ENCODE peak calls at places on chromosomes 7 and 10, in five cellular contexts. T, R, I, O and L are unnamed samples.

GRCh38 chr7:26681819-26682418 is 182.5 kb downstream of the SKAP2 start:
- DNase-seq in T (peak), R (no peak), I (peak), O (peak), L (no peak)

GRCh38 chr10:43045631-43046287 is 31.1 kb upstream of the RET start:
- DNase-seq in T (peak), R (no peak), I (no peak), O (no peak), L (no peak)

GRCh38 chr7:141053626-141054025 is 20.2 kb upstream of the TMEM178B start:
- DNase-seq in T (no peak), R (no peak), I (no peak), O (no peak), L (no peak)

GRCh38 chr7:90775383-90775965 is 179.4 kb downstream of the CDK14 start:
- DNase-seq in T (no peak), R (no peak), I (no peak), O (no peak), L (no peak)

GRCh38 chr7:371779-372545 is 82.0 kb downstream of the FOXL3 start:
- DNase-seq in T (no peak), R (peak), I (no peak), O (no peak), L (no peak)

GRCh38 chr10:115921795-115922194 is 351.2 kb downstream of the GFRA1 start:
- DNase-seq in T (no peak), R (no peak), I (peak), O (no peak), L (no peak)

GRCh38 chr10:104076743-104077160 is 8.9 kb downstream of the COL17A1 start:
- DNase-seq in T (no peak), R (no peak), I (peak), O (no peak), L (peak)

GRCh38 chr7:55307123-55307916 is 57.8 kb upstream of the LANCL2 start:
- DNase-seq in T (no peak), R (no peak), I (peak), O (no peak), L (no peak)

GRCh38 chr7:122887198-122887597 is 938 bp upstream of the CADPS2 start:
- DNase-seq in T (peak), R (no peak), I (peak), O (peak), L (peak)

GRCh38 chr10:73923935-73924598 is 13.1 kb downstream of the PLAU start:
- DNase-seq in T (no peak), R (no peak), I (no peak), O (no peak), L (no peak)

GRCh38 chr7:90843467-90843866 is 247.3 kb downstream of the CDK14 start:
- DNase-seq in T (no peak), R (no peak), I (no peak), O (no peak), L (no peak)

GRCh38 chr7:126570845-126571244 is 681.9 kb downstream of the GRM8 start:
- DNase-seq in T (no peak), R (no peak), I (no peak), O (no peak), L (no peak)

GRCh38 chr7:41891967-41892755 is 189.3 kb upstream of the INHBA start:
- DNase-seq in T (peak), R (peak), I (no peak), O (no peak), L (no peak)

GRCh38 chr10:22271786-22272185 is 44.4 kb upstream of the COMMD3 start:
- DNase-seq in T (no peak), R (no peak), I (no peak), O (no peak), L (no peak)

GRCh38 chr10:73926152-73926764 is 15.3 kb downstream of the PLAU start:
- DNase-seq in T (no peak), R (no peak), I (no peak), O (no peak), L (no peak)

GRCh38 chr10:7412482-7413251 is 1.8 kb upstream of the SFMBT2 start:
- DNase-seq in T (peak), R (peak), I (no peak), O (no peak), L (peak)

GRCh38 chr7:29194594-29195417 is at the start of gene CHN2:
- DNase-seq in T (peak), R (peak), I (no peak), O (peak), L (peak)

GRCh38 chr10:72044417-72045041 is 43.8 kb downstream of the SPOCK2 start:
- DNase-seq in T (peak), R (no peak), I (peak), O (no peak), L (no peak)

GRCh38 chr7:70660154-70660818 is 471.7 kb upstream of the GALNT17 start:
- DNase-seq in T (no peak), R (no peak), I (no peak), O (no peak), L (no peak)

DNA sequence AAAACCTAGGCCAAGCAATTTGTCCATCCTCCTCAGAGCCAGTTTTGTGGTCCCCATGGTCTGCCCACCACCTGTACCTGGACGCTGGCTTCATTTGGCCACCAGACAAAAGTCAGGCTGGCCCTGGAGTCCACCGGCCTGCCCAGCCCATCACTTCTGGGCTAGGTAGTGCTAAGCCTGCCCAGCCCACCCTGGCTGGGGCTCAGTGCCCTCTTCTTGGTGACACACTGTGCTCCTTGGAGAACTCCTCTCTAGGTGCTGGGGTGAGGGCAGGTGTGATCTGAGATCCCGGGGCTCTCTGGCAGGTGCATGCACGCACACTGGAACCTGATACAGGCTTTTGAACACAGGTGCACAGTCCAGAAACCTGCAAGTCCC is 1.1 kb downstream of the AIFM2 start:
- DNase-seq in T (no peak), R (no peak), I (no peak), O (no peak), L (no peak)
- H3K9ac ChIP-seq in T (no peak), R (no peak), I (no peak), O (peak), L (peak)

GRCh38 chr10:45673074-45673628 is 579 bp upstream of the ZFAND4 start:
- DNase-seq in T (no peak), R (no peak), I (no peak), O (no peak), L (peak)

GRCh38 chr10:45675388-45675787 is 2.8 kb upstream of the ZFAND4 start:
- DNase-seq in T (no peak), R (no peak), I (no peak), O (no peak), L (no peak)

DNA sequence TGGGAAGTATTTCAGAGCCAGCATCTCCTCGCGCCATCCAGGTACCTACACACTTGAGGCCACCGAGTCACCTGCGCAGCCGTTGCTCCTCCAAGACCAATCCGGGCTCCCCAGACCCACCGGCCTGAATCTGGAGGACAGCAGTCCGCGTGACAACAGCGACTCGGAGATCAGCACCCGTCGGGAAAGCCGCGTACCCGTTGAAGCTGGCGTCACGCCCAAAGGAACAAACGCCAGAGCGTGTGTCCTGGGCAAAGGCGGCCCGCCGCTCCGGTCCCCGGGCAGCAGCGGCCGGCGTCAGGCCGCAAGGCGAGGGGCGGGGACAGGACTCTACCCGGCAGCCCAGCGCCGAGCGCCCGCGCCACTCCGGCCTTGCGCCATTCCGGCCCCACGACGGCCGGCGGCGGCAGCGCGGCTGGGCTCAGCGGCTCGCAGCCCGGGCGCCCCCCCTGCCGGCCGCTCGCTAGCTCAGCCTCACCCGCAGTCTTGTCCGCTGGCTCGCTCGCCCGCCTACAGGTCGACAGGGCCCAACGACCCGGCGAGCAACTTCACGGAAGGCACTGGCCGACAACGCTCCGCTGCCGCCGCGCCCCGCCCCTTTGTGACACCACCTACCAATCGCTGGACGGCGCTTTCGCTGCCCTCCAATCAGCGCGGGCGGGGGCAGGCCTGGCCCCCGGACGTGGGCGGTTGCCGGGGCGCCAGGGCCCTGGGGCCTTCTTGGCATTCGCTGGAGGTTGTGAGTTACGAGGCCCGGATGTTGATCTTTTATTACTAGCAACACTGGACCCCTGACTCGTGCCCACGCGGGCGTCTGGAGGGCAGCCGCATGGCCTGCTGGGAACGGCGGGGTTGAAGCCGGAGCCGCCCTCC is at the start of gene ZFAND4:
- DNase-seq in T (peak), R (peak), I (peak), O (peak), L (peak)
- TF ChIP-seq CTCF in T (peak), R (peak), I (peak), O (peak), L (peak)

GRCh38 chr7:143012409-143012808 is 14.5 kb downstream of the OR9A2 start:
- DNase-seq in T (no peak), R (no peak), I (no peak), O (no peak), L (no peak)
- H3K9ac ChIP-seq in T (no peak), R (no peak), I (no peak), O (no peak), L (no peak)

GRCh38 chr10:129615381-129615780 is 148.3 kb downstream of the MGMT start:
- DNase-seq in T (no peak), R (no peak), I (no peak), O (no peak), L (no peak)

GRCh38 chr10:129613377-129613980 is 146.4 kb downstream of the MGMT start:
- DNase-seq in T (no peak), R (no peak), I (no peak), O (no peak), L (no peak)

GRCh38 chr10:129617768-129618167 is 150.7 kb downstream of the MGMT start:
- DNase-seq in T (no peak), R (no peak), I (no peak), O (no peak), L (no peak)

GRCh38 chr10:129614341-129614740 is 147.3 kb downstream of the MGMT start:
- DNase-seq in T (no peak), R (no peak), I (no peak), O (no peak), L (no peak)

DNA sequence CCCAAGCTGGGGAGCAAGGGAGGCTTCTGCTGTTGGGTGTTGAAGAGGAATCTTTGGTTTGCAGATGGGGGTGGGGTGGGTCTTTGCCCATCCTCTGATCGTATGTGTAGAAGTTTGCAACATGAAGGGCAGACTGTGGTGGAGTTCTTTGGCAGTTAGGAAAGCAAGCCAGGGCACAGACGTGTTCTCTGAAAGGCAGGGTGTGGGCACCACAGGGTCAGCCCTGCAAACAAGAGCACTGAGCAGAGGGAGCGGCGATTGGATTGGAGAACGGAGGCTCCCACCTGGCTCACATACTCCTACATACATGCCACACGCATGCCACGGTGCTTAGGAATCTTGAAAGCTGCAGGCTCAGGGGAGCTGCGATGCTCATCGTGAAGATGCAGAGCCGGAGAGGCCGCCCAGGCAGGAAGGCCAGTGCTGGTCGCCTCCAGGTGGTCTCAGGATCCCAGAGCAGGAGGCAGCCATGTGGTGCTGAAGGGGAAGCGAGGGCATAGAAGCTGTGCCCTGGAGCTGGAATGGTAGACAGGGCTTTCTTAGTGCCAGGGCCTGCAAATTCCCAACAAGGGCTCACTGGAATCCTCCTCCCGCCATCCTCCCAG is 149.0 kb downstream of the MGMT start:
- DNase-seq in T (no peak), R (no peak), I (no peak), O (no peak), L (no peak)
- TF ChIP-seq CTCF in T (no peak), R (no peak), I (no peak), O (no peak), L (no peak)

GRCh38 chr10:13448216-13448615 is 80.6 kb downstream of the BEND7 start:
- DNase-seq in T (no peak), R (peak), I (peak), O (no peak), L (no peak)
- H3K9ac ChIP-seq in T (no peak), R (no peak), I (no peak), O (no peak), L (no peak)

DNA sequence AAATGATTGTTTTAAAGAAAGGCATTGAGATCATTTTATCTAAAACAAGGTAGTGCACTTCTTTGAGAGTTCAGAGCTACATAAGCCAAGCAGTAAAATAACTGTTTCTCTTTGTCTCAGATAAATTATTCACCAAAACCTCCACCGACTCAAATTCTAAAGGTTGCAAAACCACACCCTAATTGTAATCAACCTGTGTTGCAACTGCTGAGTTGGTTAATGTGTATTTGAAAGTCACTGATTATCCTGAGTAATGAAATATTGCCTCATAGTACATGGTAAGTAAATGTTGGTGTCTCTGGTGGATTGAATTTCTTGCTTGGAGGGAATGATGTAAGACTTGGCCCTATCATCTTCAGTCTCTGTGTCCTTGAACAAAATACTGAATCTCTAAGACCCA is 35.9 kb upstream of the CYP2C9 start:
- DNase-seq in T (no peak), R (no peak), I (no peak), O (no peak), L (no peak)
- TF ChIP-seq CTCF in T (no peak), R (no peak), I (no peak), O (no peak), L (no peak)

GRCh38 chr7:157335991-157336382 is 817 bp upstream of the DNAJB6 start:
- DNase-seq in T (no peak), R (no peak), I (no peak), O (no peak), L (no peak)

GRCh38 chr7:157337316-157338149 is 729 bp downstream of the DNAJB6 start:
- DNase-seq in T (peak), R (no peak), I (peak), O (peak), L (peak)

GRCh38 chr7:157339777-157340677 is 3.2 kb downstream of the DNAJB6 start:
- DNase-seq in T (peak), R (peak), I (peak), O (peak), L (peak)

GRCh38 chr7:157335256-157335655 is 1.5 kb upstream of the DNAJB6 start:
- DNase-seq in T (no peak), R (no peak), I (no peak), O (no peak), L (no peak)

GRCh38 chr7:157336383-157337315 is at the start of gene DNAJB6:
- DNase-seq in T (peak), R (peak), I (peak), O (peak), L (peak)
- H3K9ac ChIP-seq in T (peak), R (peak), I (peak), O (peak), L (peak)